ENCODE peak calls at places on chromosomes 2 and 18, in nine cellular contexts. H, R, U, F, J, Y, Z, S and K are unnamed samples.

GRCh38 chr2:56749152-56749752 is 565.5 kb downstream of the CCDC85A start:
- DNase-seq in J (no peak), Y (peak), H (peak), F (peak), U (no peak), R (no peak), Z (peak), S (peak), K (no peak)

GRCh38 chr2:137675584-137676327 is 288.5 kb upstream of the HNMT start:
- DNase-seq in S (no peak), U (no peak), R (no peak), Z (no peak), F (no peak), J (no peak), Y (no peak), H (no peak), K (no peak)

GRCh38 chr2:163698857-163699256 is 37.0 kb downstream of the FIGN start:
- DNase-seq in F (no peak), S (no peak), U (no peak), H (peak), R (peak), J (no peak), Z (no peak), Y (no peak), K (peak)

GRCh38 chr18:44541781-44542180 is 138.9 kb upstream of the SETBP1 start:
- DNase-seq in S (no peak), R (no peak), Z (no peak), Y (no peak), F (no peak), J (no peak), H (no peak), U (no peak), K (no peak)

GRCh38 chr18:5527603-5528002 is 16.2 kb downstream of the EPB41L3 start:
- DNase-seq in Z (no peak), J (no peak), F (peak), U (no peak), R (no peak), H (no peak), Y (no peak), S (no peak), K (no peak)

GRCh38 chr2:20606198-20606597 is 44.7 kb downstream of the HS1BP3 start:
- DNase-seq in Z (no peak), H (no peak), R (no peak), S (no peak), U (no peak), Y (no peak), J (no peak), F (no peak), K (no peak)

GRCh38 chr2:30266051-30266621 is 34.8 kb downstream of the LBH start:
- DNase-seq in Y (peak), J (no peak), U (no peak), H (no peak), R (no peak), Z (no peak), F (peak), S (no peak), K (peak)

GRCh38 chr18:23331091-23331920 is 121.8 kb upstream of the RIOK3 start:
- DNase-seq in Z (no peak), J (no peak), U (peak), H (peak), Y (no peak), F (no peak), S (no peak), R (no peak), K (peak)

GRCh38 chr2:187544371-187545080 is 9.7 kb downstream of the TFPI start:
- DNase-seq in S (peak), R (no peak), H (no peak), F (no peak), J (no peak), U (no peak), Y (no peak), Z (no peak), K (no peak)

GRCh38 chr2:3774336-3774735 is 71.0 kb downstream of the DCDC2C start:
- DNase-seq in Z (no peak), F (no peak), R (no peak), J (no peak), Y (no peak), S (no peak), H (no peak), U (no peak), K (peak)

GRCh38 chr18:25077933-25078707 is 273.8 kb downstream of the ZNF521 start:
- DNase-seq in F (no peak), Y (no peak), S (no peak), U (no peak), Z (no peak), J (no peak), R (no peak), H (no peak), K (no peak)

GRCh38 chr2:40434638-40435296 is 17.1 kb downstream of the SLC8A1 start:
- DNase-seq in Y (peak), S (peak), R (no peak), F (peak), Z (no peak), J (no peak), U (no peak), H (peak), K (no peak)

GRCh38 chr2:111072220-111072871 is 48.4 kb upstream of the BCL2L11 start:
- DNase-seq in Z (no peak), S (no peak), Y (peak), F (peak), U (no peak), H (no peak), R (no peak), J (no peak), K (no peak)

GRCh38 chr18:3603460-3604259 is 153.7 kb downstream of the TGIF1 start:
- DNase-seq in Y (peak), Z (no peak), U (no peak), R (peak), S (peak), H (peak), F (peak), J (peak), K (peak)

GRCh38 chr2:135812907-135813511 is 24.0 kb downstream of the LCT start:
- DNase-seq in U (no peak), R (no peak), Y (no peak), S (no peak), J (no peak), H (no peak), F (no peak), Z (no peak), K (no peak)
- H3K27ac ChIP-seq in U (no peak), R (no peak), Y (no peak), S (no peak), J (no peak), H (no peak), F (no peak), Z (no peak), K (no peak)

DNA sequence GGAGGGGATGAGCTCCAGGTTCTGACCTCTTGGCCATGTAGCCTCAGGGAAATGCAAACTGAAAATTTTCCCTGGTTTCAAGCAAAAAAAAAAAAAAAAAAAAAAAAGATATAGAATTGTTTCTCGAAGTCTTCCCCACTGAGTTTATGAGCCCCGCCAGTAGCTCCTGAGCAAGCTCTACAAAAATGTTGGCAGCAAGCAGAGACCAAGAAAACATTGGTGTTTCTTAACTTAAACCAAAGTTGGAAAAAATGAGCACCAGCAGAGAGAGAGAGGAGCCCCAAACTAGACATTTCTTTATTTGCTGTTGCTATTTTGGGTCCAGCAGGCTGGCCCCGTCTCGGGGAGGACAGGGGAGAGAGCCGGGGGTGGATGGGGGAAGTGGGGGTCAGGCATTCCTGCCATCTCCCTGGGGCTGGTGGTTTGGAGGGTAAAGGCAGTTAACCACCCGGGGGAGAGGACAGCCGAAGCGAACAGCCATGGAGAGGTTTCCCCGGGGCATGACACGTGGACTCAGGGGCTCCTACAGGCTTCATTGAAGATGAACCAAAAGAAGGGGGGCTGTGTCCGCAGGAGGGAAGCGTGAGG is 113.0 kb downstream of the DYSF start:
- DNase-seq in H (no peak), Z (no peak), S (no peak), F (peak), U (no peak), Y (no peak), J (no peak), R (no peak), K (no peak)
- H3K9ac ChIP-seq in H (no peak), Z (no peak), S (no peak), F (no peak), U (no peak), Y (no peak), J (no peak), R (no peak), K (no peak)

GRCh38 chr2:181850914-181851560 is 40.5 kb upstream of the ITPRID2 start:
- DNase-seq in Z (peak), S (no peak), R (no peak), H (no peak), Y (no peak), U (no peak), F (no peak), J (no peak), K (no peak)
- H3K27ac ChIP-seq in Z (no peak), S (no peak), R (no peak), H (no peak), Y (no peak), U (no peak), F (no peak), J (no peak), K (no peak)

GRCh38 chr2:28532399-28532798 is 36.5 kb downstream of the PLB1 start:
- DNase-seq in Y (no peak), Z (no peak), F (no peak), U (no peak), S (no peak), H (no peak), J (no peak), R (no peak), K (no peak)
- H3K9ac ChIP-seq in Y (no peak), Z (no peak), F (no peak), U (no peak), S (no peak), H (no peak), J (no peak), R (no peak), K (no peak)

GRCh38 chr2:226837787-226838603 is 2.1 kb downstream of the RHBDD1 start:
- DNase-seq in S (no peak), R (no peak), U (no peak), J (peak), Z (no peak), F (no peak), Y (peak), H (no peak), K (no peak)

GRCh38 chr2:226837334-226837733 is 1.5 kb downstream of the RHBDD1 start:
- DNase-seq in Z (no peak), H (no peak), U (no peak), J (no peak), R (no peak), S (no peak), F (no peak), Y (no peak), K (no peak)

GRCh38 chr2:226835420-226835795 is 446 bp upstream of the RHBDD1 start:
- DNase-seq in Z (peak), S (no peak), H (peak), J (peak), U (no peak), Y (no peak), R (no peak), F (no peak), K (peak)

GRCh38 chr2:226835796-226836547 is at the start of gene RHBDD1:
- DNase-seq in Y (peak), S (peak), R (peak), F (peak), U (peak), J (peak), Z (peak), H (peak), K (peak)

GRCh38 chr2:226836548-226836885 is 663 bp downstream of the RHBDD1 start:
- DNase-seq in Y (no peak), J (no peak), R (no peak), H (no peak), U (no peak), Z (no peak), F (no peak), S (no peak), K (no peak)
- H3K27ac ChIP-seq in Y (peak), J (peak), R (peak), H (peak), U (peak), Z (peak), F (peak), S (peak), K (peak)